ENCODE peak calls at places on chromosomes 5 and 9, in five cellular contexts. H is activated CD8-positive, alpha-beta memory T cell treated with anti-CD3 and anti-CD28 coated beads, Interleukin-2, amount 50 U/mL, for 48 hours; K is KBM-7; E is heart left ventricle; W is SW 1271. S is an unnamed sample.

GRCh38 chr5:178142642-178143041 is 11.0 kb downstream of the NHP2 start:
- DNase-seq in H (no peak), K (no peak), E (no peak), W (no peak), S (no peak)

GRCh38 chr5:56684159-56684558 is 131.2 kb upstream of the MAP3K1 start:
- DNase-seq in H (no peak), K (no peak), E (no peak), W (no peak), S (no peak)

GRCh38 chr5:37086466-37087178 is 162.6 kb downstream of the CPLANE1 start:
- DNase-seq in H (no peak), K (no peak), E (no peak), W (no peak), S (no peak)

GRCh38 chr5:53027913-53028312 is 38.8 kb downstream of the ITGA2 start:
- DNase-seq in H (no peak), K (no peak), E (peak; percentile 51), W (peak; percentile 71), S (peak; percentile 88)

GRCh38 chr9:131739192-131739961 is 499 bp downstream of the RAPGEF1 start:
- DNase-seq in H (peak; percentile 75), K (peak; percentile 55), E (peak; percentile 61), W (no peak), S (peak; percentile 26)

GRCh38 chr9:16726023-16726422 is 144.4 kb downstream of the BNC2 start:
- DNase-seq in H (no peak), K (no peak), E (no peak), W (peak; percentile 1), S (peak; percentile 37)

GRCh38 chr9:124617477-124618141 is 110.4 kb upstream of the NR5A1 start:
- DNase-seq in H (peak; percentile 90), K (peak; percentile 82), E (peak; percentile 66), W (peak; percentile 62), S (peak; percentile 85)

GRCh38 chr9:34866614-34867013 is 91.5 kb upstream of the PHF24 start:
- DNase-seq in H (no peak), K (no peak), E (no peak), W (no peak), S (no peak)